ENCODE peak calls at places on chromosomes 16 and 17, in ten cellular contexts. One of them, this sample, is unnamed.

GRCh38 chr17:76468634-76469010 is 1.2 kb downstream of the AANAT start:
- DNase-seq in adrenal gland: no peak
- DNase-seq in B cell: no peak
- DNase-seq in cardiac fibroblast: no peak
- DNase-seq in HFFc6: no peak
- DNase-seq in upper lobe of right lung: no peak
- DNase-seq in mammary epithelial cell: no peak
- DNase-seq in prostate gland: no peak
- DNase-seq in thoracic aorta: no peak
- DNase-seq in brain microvascular endothelial cell: no peak
- DNase-seq in this sample: no peak

GRCh38 chr16:80350066-80350465 is 190.7 kb upstream of the DYNLRB2 start:
- DNase-seq in upper lobe of right lung: no peak
- DNase-seq in mammary epithelial cell: no peak
- DNase-seq in cardiac fibroblast: no peak
- DNase-seq in HFFc6: no peak
- DNase-seq in B cell: no peak
- DNase-seq in adrenal gland: no peak
- DNase-seq in prostate gland: no peak
- DNase-seq in thoracic aorta: no peak
- DNase-seq in brain microvascular endothelial cell: no peak
- DNase-seq in this sample: no peak

GRCh38 chr17:67751101-67752074 is 33.7 kb downstream of the NOL11 start:
- DNase-seq in brain microvascular endothelial cell: no peak
- DNase-seq in mammary epithelial cell: peak
- DNase-seq in B cell: no peak
- DNase-seq in upper lobe of right lung: no peak
- DNase-seq in adrenal gland: no peak
- DNase-seq in thoracic aorta: no peak
- DNase-seq in HFFc6: no peak
- DNase-seq in prostate gland: no peak
- DNase-seq in cardiac fibroblast: no peak
- DNase-seq in this sample: no peak

GRCh38 chr17:33667052-33667509 is 374.0 kb upstream of the ASIC2 start:
- DNase-seq in adrenal gland: no peak
- DNase-seq in cardiac fibroblast: no peak
- DNase-seq in thoracic aorta: no peak
- DNase-seq in prostate gland: no peak
- DNase-seq in brain microvascular endothelial cell: no peak
- DNase-seq in B cell: no peak
- DNase-seq in HFFc6: no peak
- DNase-seq in upper lobe of right lung: no peak
- DNase-seq in mammary epithelial cell: no peak
- DNase-seq in this sample: peak

GRCh38 chr17:19708431-19709175 is 7.8 kb downstream of the SLC47A2 start:
- DNase-seq in B cell: peak
- DNase-seq in prostate gland: no peak
- DNase-seq in adrenal gland: no peak
- DNase-seq in mammary epithelial cell: no peak
- DNase-seq in HFFc6: no peak
- DNase-seq in thoracic aorta: no peak
- DNase-seq in brain microvascular endothelial cell: no peak
- DNase-seq in upper lobe of right lung: no peak
- DNase-seq in cardiac fibroblast: no peak
- DNase-seq in this sample: no peak

GRCh38 chr17:78973196-78973595 is 6.5 kb downstream of the LGALS3BP start:
- DNase-seq in adrenal gland: no peak
- DNase-seq in B cell: no peak
- DNase-seq in HFFc6: no peak
- DNase-seq in mammary epithelial cell: no peak
- DNase-seq in upper lobe of right lung: no peak
- DNase-seq in brain microvascular endothelial cell: no peak
- DNase-seq in cardiac fibroblast: no peak
- DNase-seq in thoracic aorta: no peak
- DNase-seq in prostate gland: no peak
- DNase-seq in this sample: no peak

GRCh38 chr16:29701214-29701555 is 22.2 kb downstream of the QPRT start:
- DNase-seq in upper lobe of right lung: peak
- DNase-seq in cardiac fibroblast: no peak
- DNase-seq in HFFc6: no peak
- DNase-seq in thoracic aorta: no peak
- DNase-seq in prostate gland: no peak
- DNase-seq in brain microvascular endothelial cell: no peak
- DNase-seq in mammary epithelial cell: no peak
- DNase-seq in adrenal gland: no peak
- DNase-seq in B cell: no peak
- DNase-seq in this sample: no peak

GRCh38 chr16:85451646-85452363 is 161.3 kb upstream of the GSE1 start:
- DNase-seq in thoracic aorta: no peak
- DNase-seq in cardiac fibroblast: no peak
- DNase-seq in mammary epithelial cell: no peak
- DNase-seq in brain microvascular endothelial cell: no peak
- DNase-seq in B cell: no peak
- DNase-seq in prostate gland: no peak
- DNase-seq in upper lobe of right lung: no peak
- DNase-seq in HFFc6: no peak
- DNase-seq in adrenal gland: no peak
- DNase-seq in this sample: no peak

GRCh38 chr16:4726616-4727015 is 7.5 kb downstream of the ANKS3 start:
- DNase-seq in B cell: no peak
- DNase-seq in HFFc6: no peak
- DNase-seq in thoracic aorta: no peak
- DNase-seq in upper lobe of right lung: no peak
- DNase-seq in cardiac fibroblast: no peak
- DNase-seq in brain microvascular endothelial cell: no peak
- DNase-seq in mammary epithelial cell: no peak
- DNase-seq in prostate gland: no peak
- DNase-seq in adrenal gland: no peak
- DNase-seq in this sample: no peak

GRCh38 chr17:64781394-64781793 is 119.3 kb upstream of the SMURF2 start:
- DNase-seq in HFFc6: no peak
- DNase-seq in cardiac fibroblast: peak
- DNase-seq in B cell: peak
- DNase-seq in mammary epithelial cell: peak
- DNase-seq in upper lobe of right lung: peak
- DNase-seq in thoracic aorta: no peak
- DNase-seq in adrenal gland: peak
- DNase-seq in prostate gland: peak
- DNase-seq in brain microvascular endothelial cell: no peak
- DNase-seq in this sample: peak

GRCh38 chr16:55323637-55324490 is at the start of gene IRX6:
- DNase-seq in thoracic aorta: no peak
- DNase-seq in mammary epithelial cell: peak
- DNase-seq in HFFc6: no peak
- DNase-seq in adrenal gland: peak
- DNase-seq in brain microvascular endothelial cell: no peak
- DNase-seq in prostate gland: no peak
- DNase-seq in cardiac fibroblast: no peak
- DNase-seq in B cell: no peak
- DNase-seq in upper lobe of right lung: peak
- DNase-seq in this sample: no peak
- TF ChIP-seq CTCF in thoracic aorta: no peak
- TF ChIP-seq CTCF in mammary epithelial cell: peak
- TF ChIP-seq CTCF in HFFc6: peak
- TF ChIP-seq CTCF in adrenal gland: no peak
- TF ChIP-seq CTCF in brain microvascular endothelial cell: peak
- TF ChIP-seq CTCF in prostate gland: no peak
- TF ChIP-seq CTCF in cardiac fibroblast: peak
- TF ChIP-seq CTCF in B cell: peak
- TF ChIP-seq CTCF in upper lobe of right lung: peak
- TF ChIP-seq CTCF in this sample: peak

GRCh38 chr16:11440657-11441012 is 95.4 kb downstream of the RMI2 start:
- DNase-seq in cardiac fibroblast: no peak
- DNase-seq in prostate gland: no peak
- DNase-seq in upper lobe of right lung: peak
- DNase-seq in brain microvascular endothelial cell: no peak
- DNase-seq in adrenal gland: no peak
- DNase-seq in B cell: no peak
- DNase-seq in HFFc6: no peak
- DNase-seq in thoracic aorta: no peak
- DNase-seq in mammary epithelial cell: no peak
- DNase-seq in this sample: no peak

GRCh38 chr16:11437069-11437468 is 91.8 kb downstream of the RMI2 start:
- DNase-seq in brain microvascular endothelial cell: no peak
- DNase-seq in mammary epithelial cell: no peak
- DNase-seq in HFFc6: no peak
- DNase-seq in cardiac fibroblast: no peak
- DNase-seq in thoracic aorta: no peak
- DNase-seq in prostate gland: no peak
- DNase-seq in upper lobe of right lung: no peak
- DNase-seq in B cell: no peak
- DNase-seq in adrenal gland: no peak
- DNase-seq in this sample: no peak

GRCh38 chr16:11435576-11435975 is 90.3 kb downstream of the RMI2 start:
- DNase-seq in cardiac fibroblast: no peak
- DNase-seq in HFFc6: no peak
- DNase-seq in mammary epithelial cell: no peak
- DNase-seq in brain microvascular endothelial cell: no peak
- DNase-seq in B cell: no peak
- DNase-seq in adrenal gland: no peak
- DNase-seq in upper lobe of right lung: no peak
- DNase-seq in prostate gland: no peak
- DNase-seq in thoracic aorta: no peak
- DNase-seq in this sample: no peak

GRCh38 chr16:11439216-11439615 is 94.0 kb downstream of the RMI2 start:
- DNase-seq in B cell: no peak
- DNase-seq in cardiac fibroblast: no peak
- DNase-seq in adrenal gland: no peak
- DNase-seq in HFFc6: no peak
- DNase-seq in thoracic aorta: no peak
- DNase-seq in upper lobe of right lung: peak
- DNase-seq in mammary epithelial cell: no peak
- DNase-seq in brain microvascular endothelial cell: no peak
- DNase-seq in prostate gland: no peak
- DNase-seq in this sample: no peak

GRCh38 chr16:11439790-11440656 is 94.8 kb downstream of the RMI2 start:
- DNase-seq in prostate gland: no peak
- DNase-seq in adrenal gland: no peak
- DNase-seq in B cell: no peak
- DNase-seq in HFFc6: no peak
- DNase-seq in upper lobe of right lung: no peak
- DNase-seq in brain microvascular endothelial cell: no peak
- DNase-seq in thoracic aorta: no peak
- DNase-seq in cardiac fibroblast: no peak
- DNase-seq in mammary epithelial cell: no peak
- DNase-seq in this sample: no peak
- TF ChIP-seq CTCF in prostate gland: no peak
- TF ChIP-seq CTCF in adrenal gland: no peak
- TF ChIP-seq CTCF in B cell: no peak
- TF ChIP-seq CTCF in HFFc6: no peak
- TF ChIP-seq CTCF in upper lobe of right lung: no peak
- TF ChIP-seq CTCF in brain microvascular endothelial cell: no peak
- TF ChIP-seq CTCF in thoracic aorta: no peak
- TF ChIP-seq CTCF in cardiac fibroblast: no peak
- TF ChIP-seq CTCF in mammary epithelial cell: no peak
- TF ChIP-seq CTCF in this sample: no peak

GRCh38 chr17:62984801-62985200 is 18.8 kb downstream of the TANC2 start:
- DNase-seq in brain microvascular endothelial cell: no peak
- DNase-seq in mammary epithelial cell: no peak
- DNase-seq in HFFc6: no peak
- DNase-seq in upper lobe of right lung: no peak
- DNase-seq in adrenal gland: no peak
- DNase-seq in cardiac fibroblast: peak
- DNase-seq in thoracic aorta: no peak
- DNase-seq in B cell: no peak
- DNase-seq in prostate gland: no peak
- DNase-seq in this sample: no peak

GRCh38 chr17:62986549-62986948 is 20.5 kb downstream of the TANC2 start:
- DNase-seq in B cell: no peak
- DNase-seq in mammary epithelial cell: no peak
- DNase-seq in cardiac fibroblast: no peak
- DNase-seq in adrenal gland: no peak
- DNase-seq in upper lobe of right lung: no peak
- DNase-seq in HFFc6: no peak
- DNase-seq in brain microvascular endothelial cell: no peak
- DNase-seq in thoracic aorta: no peak
- DNase-seq in prostate gland: no peak
- DNase-seq in this sample: no peak

GRCh38 chr17:62981933-62982332 is 15.9 kb downstream of the TANC2 start:
- DNase-seq in HFFc6: peak
- DNase-seq in B cell: no peak
- DNase-seq in brain microvascular endothelial cell: no peak
- DNase-seq in upper lobe of right lung: no peak
- DNase-seq in cardiac fibroblast: peak
- DNase-seq in prostate gland: no peak
- DNase-seq in adrenal gland: no peak
- DNase-seq in thoracic aorta: no peak
- DNase-seq in mammary epithelial cell: peak
- DNase-seq in this sample: no peak

DNA sequence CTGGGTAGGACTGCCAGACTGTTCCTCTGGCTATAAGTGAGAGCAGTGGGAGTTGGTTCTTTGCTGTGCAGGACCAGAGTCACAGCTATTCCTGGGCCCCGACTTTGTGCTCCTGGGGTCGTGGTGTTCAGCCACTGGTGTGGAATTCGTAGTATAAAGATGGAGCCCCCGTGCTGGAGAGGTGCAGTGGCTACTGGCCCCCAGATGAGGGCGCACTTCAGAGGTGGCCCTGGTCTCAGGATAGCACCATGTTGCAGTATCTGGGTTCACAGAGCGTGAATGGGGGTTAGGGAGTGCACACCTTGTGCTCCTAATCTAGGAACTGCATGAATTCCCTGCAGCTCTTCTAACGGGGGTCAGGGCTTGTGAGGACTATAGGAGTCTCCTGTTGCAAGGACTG is 21.1 kb downstream of the TANC2 start:
- DNase-seq in prostate gland: no peak
- DNase-seq in thoracic aorta: no peak
- DNase-seq in mammary epithelial cell: no peak
- DNase-seq in HFFc6: no peak
- DNase-seq in cardiac fibroblast: no peak
- DNase-seq in adrenal gland: no peak
- DNase-seq in upper lobe of right lung: no peak
- DNase-seq in brain microvascular endothelial cell: no peak
- DNase-seq in B cell: no peak
- DNase-seq in this sample: no peak
- TF ChIP-seq CTCF in prostate gland: no peak
- TF ChIP-seq CTCF in thoracic aorta: no peak
- TF ChIP-seq CTCF in mammary epithelial cell: peak
- TF ChIP-seq CTCF in HFFc6: peak
- TF ChIP-seq CTCF in cardiac fibroblast: peak
- TF ChIP-seq CTCF in adrenal gland: no peak
- TF ChIP-seq CTCF in upper lobe of right lung: no peak
- TF ChIP-seq CTCF in brain microvascular endothelial cell: peak
- TF ChIP-seq CTCF in B cell: no peak
- TF ChIP-seq CTCF in this sample: no peak

DNA sequence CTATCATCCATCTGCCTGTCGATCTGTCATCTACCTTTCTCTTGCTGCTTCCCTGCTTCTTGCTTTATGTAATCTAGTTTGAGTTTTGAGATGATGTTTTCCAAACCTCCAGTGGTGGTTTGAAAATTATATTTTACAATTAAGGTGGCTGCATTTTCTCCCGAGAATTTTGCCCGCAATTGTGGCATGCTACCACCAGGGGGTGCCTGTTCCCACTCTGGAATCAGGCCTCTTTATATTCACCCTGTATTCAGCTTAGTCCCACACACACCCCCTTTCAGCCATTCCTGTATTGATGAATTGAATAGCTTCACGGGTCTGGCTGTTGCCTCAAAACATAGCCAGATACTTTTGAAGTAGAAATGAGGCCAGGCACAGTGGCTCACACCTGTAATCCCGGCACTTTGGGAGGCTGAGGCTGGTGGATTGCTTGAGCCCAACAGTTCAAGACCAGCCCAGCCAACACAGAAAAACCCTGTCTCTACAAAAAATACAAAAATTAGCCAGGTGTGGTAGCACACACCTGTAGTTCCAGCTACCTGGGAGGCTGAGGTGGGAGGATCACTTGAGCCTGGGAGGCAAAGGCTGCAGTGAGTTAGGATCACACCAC is 3.2 kb downstream of the PRSS22 start:
- DNase-seq in adrenal gland: no peak
- DNase-seq in cardiac fibroblast: peak
- DNase-seq in brain microvascular endothelial cell: no peak
- DNase-seq in upper lobe of right lung: no peak
- DNase-seq in prostate gland: no peak
- DNase-seq in thoracic aorta: no peak
- DNase-seq in mammary epithelial cell: no peak
- DNase-seq in HFFc6: no peak
- DNase-seq in B cell: peak
- DNase-seq in this sample: peak
- TF ChIP-seq CTCF in adrenal gland: no peak
- TF ChIP-seq CTCF in cardiac fibroblast: peak
- TF ChIP-seq CTCF in brain microvascular endothelial cell: peak
- TF ChIP-seq CTCF in upper lobe of right lung: peak
- TF ChIP-seq CTCF in prostate gland: peak
- TF ChIP-seq CTCF in thoracic aorta: no peak
- TF ChIP-seq CTCF in mammary epithelial cell: peak
- TF ChIP-seq CTCF in HFFc6: peak
- TF ChIP-seq CTCF in B cell: no peak
- TF ChIP-seq CTCF in this sample: peak

This sample was measured in activated CD8-positive, alpha-beta T cell treated with anti-CD3 and anti-CD28 coated beads for 36 hours.